ENCODE peak calls at places on chromosomes 12 and 14, in five cellular contexts. G, A, V, P and Z are unnamed samples.

GRCh38 chr14:67360469-67361206 is 510 bp downstream of the EIF2S1 start:
- DNase-seq in A (no peak), P (no peak), G (no peak), V (no peak), Z (no peak)

GRCh38 chr12:131131808-131132117 is 178.1 kb downstream of the ADGRD1 start:
- DNase-seq in V (no peak), G (no peak), P (no peak), A (peak; percentile 15), Z (no peak)

GRCh38 chr12:76318773-76319594 is 29.2 kb downstream of the BBS10 start:
- DNase-seq in P (no peak), V (no peak), A (no peak), G (no peak), Z (no peak)

GRCh38 chr14:75634848-75635247 is 25.8 kb downstream of the ERG28 start:
- DNase-seq in V (no peak), A (no peak), G (no peak), P (no peak), Z (no peak)

GRCh38 chr12:109739747-109740693 is 26.4 kb downstream of the FAM222A start:
- DNase-seq in V (no peak), P (peak; percentile 55), A (peak; percentile 10), G (peak; percentile 42), Z (no peak)

GRCh38 chr12:76782440-76782996 is 18.6 kb downstream of the ZDHHC17 start:
- DNase-seq in P (no peak), V (no peak), G (no peak), A (no peak), Z (no peak)

GRCh38 chr12:111178194-111179081 is 190.5 kb downstream of the PHETA1 start:
- DNase-seq in G (no peak), P (peak; percentile 82), A (no peak), V (no peak), Z (no peak)

GRCh38 chr12:23340351-23340750 is 609.1 kb downstream of the SOX5 start:
- DNase-seq in G (no peak), A (no peak), V (no peak), P (no peak), Z (no peak)

GRCh38 chr12:71135812-71136176 is 22.0 kb downstream of the TSPAN8 start:
- DNase-seq in V (no peak), G (no peak), P (no peak), A (no peak), Z (no peak)

GRCh38 chr14:22850944-22851790 is 14.8 kb downstream of the MMP14 start:
- DNase-seq in A (peak; percentile 91), P (no peak), V (peak; percentile 94), G (no peak), Z (peak; percentile 96)

GRCh38 chr12:128810182-128811127 is 13.3 kb downstream of the SLC15A4 start:
- DNase-seq in G (no peak), A (peak; percentile 65), P (no peak), V (no peak), Z (peak; percentile 15)

GRCh38 chr12:13573698-13574321 is 377.3 kb downstream of the EMP1 start:
- DNase-seq in V (peak; percentile 38), P (no peak), G (no peak), A (no peak), Z (peak; percentile 22)

GRCh38 chr12:54891717-54892478 is 37.6 kb downstream of the MUCL1 start:
- DNase-seq in A (no peak), G (no peak), V (peak; percentile 28), P (no peak), Z (no peak)

GRCh38 chr14:29536886-29537511 is 390.6 kb downstream of the PRKD1 start:
- DNase-seq in V (peak; percentile 1), A (no peak), P (no peak), G (no peak), Z (peak; percentile 11)
- TF ChIP-seq CTCF in V (peak; percentile 34), A (peak; percentile 21), P (peak; percentile 40), G (peak; percentile 26), Z (peak; percentile 89)

GRCh38 chr14:89721991-89722390 is 232.5 kb downstream of the EFCAB11 start:
- DNase-seq in G (peak; percentile 50), A (no peak), P (no peak), V (no peak), Z (no peak)
- TF ChIP-seq CTCF in G (no peak), A (no peak), P (no peak), V (no peak), Z (no peak)

DNA sequence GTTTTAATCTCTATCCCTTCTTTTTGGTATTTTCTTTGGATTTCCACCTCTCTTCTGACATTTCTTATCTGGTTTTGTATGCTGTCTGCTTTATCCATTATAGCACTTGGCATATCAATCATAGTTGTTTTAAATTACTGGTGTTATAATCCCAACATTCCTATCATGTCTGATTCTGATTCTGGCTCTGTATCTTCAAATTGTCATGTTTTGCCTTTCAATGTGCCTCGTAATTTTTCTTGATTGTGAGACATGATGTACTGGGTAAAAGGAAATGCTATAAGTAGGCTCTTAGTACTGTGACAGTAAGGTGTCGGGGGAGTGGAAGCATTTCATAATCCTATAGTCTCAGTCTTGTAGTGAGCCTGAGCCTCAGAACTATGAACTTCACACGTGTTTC is 729.3 kb upstream of the NOVA1 start:
- DNase-seq in V (no peak), A (no peak), G (no peak), P (no peak), Z (no peak)
- TF ChIP-seq CTCF in V (no peak), A (no peak), G (no peak), P (no peak), Z (no peak)

DNA sequence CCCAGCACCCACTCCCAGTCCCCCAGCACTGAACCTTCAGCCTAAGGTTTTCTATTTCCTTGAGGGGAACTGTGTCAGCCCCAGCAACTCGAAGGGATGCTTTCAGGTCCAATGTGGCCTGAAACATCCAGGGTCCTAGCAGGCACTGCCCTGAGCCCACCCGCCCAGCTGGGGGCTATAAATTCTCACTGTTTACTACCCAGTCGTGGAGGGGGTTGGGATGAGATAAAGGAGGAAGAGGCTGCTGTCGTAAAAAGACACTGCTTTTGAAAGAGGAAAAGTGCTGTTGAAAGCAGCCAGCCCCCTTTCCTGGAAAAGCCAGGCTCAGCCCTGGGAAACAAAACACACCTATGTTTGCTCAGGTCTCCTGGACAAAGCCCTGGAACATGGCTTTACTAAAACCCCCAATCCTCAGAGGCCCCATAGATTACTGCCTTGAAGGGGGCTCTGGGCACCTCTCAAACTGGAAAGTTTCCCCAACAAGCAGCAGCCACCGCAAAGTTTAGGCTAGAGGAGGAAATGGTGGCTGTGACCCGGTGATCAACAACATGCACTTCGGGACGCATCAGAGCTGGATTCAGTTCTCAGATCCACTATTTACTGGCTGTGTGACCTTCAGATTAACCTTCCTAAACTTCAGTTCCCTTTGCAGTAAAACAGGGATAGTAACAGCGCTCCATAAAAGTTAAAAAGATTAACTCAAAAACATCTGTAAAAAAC is 51.0 kb downstream of the ACTN1 start:
- DNase-seq in A (no peak), P (no peak), G (no peak), V (no peak), Z (no peak)
- TF ChIP-seq CTCF in A (no peak), P (no peak), G (no peak), V (no peak), Z (no peak)